ENCODE peak calls at places on chromosomes 6 and 20, in four cellular contexts. P is ovary, J is HCT116, T is fibroblast of lung. E is an unnamed sample. For H3K9me3 and H3K4me1, the result is how much of the 10 kb centered on the place peaks cover.

GRCh38 chr6:3506195-3506594 is 49.3 kb upstream of the SLC22A23 start:
- DNase-seq in J (no peak), P (no peak), T (no peak), E (no peak)

GRCh38 chr6:146146836-146147235 is 118.0 kb downstream of the GRM1 start:
- DNase-seq in T (no peak), J (no peak), P (no peak), E (no peak)

GRCh38 chr6:90294989-90295853 is 1.4 kb downstream of the BACH2 start:
- DNase-seq in J (no peak), P (peak), T (peak), E (peak)

GRCh38 chr20:48292806-48293205 is 507.5 kb upstream of the SULF2 start:
- DNase-seq in J (no peak), P (no peak), T (no peak), E (no peak)

GRCh38 chr6:37690964-37691735 is 6.5 kb downstream of the MDGA1 start:
- DNase-seq in P (no peak), T (no peak), J (no peak), E (no peak)

GRCh38 chr20:3673551-3674070 is 8.2 kb downstream of the ADAM33 start:
- DNase-seq in T (no peak), P (no peak), J (no peak), E (no peak)

GRCh38 chr6:42120895-42121865 is 21.2 kb downstream of the C6orf132 start:
- DNase-seq in J (no peak), T (peak), P (no peak), E (no peak)

GRCh38 chr6:137165375-137166246 is 7.8 kb downstream of the IL22RA2 start:
- DNase-seq in J (peak), T (no peak), P (no peak), E (peak)

GRCh38 chr20:39038495-39038894 is 76.4 kb downstream of the DHX35 start:
- DNase-seq in J (no peak), P (no peak), T (no peak), E (no peak)

GRCh38 chr6:47832386-47833080 is 50.7 kb downstream of the OPN5 start:
- DNase-seq in T (peak), J (no peak), P (no peak), E (no peak)

GRCh38 chr20:16201191-16201590 is 372.1 kb downstream of the KIF16B start:
- DNase-seq in T (no peak), J (no peak), P (no peak), E (no peak)
- H3K9me3 ChIP-seq in T (under half), J (under half), P (under half), E (under half)

GRCh38 chr20:53736757-53737403 is 143.2 kb upstream of the ZNF217 start:
- DNase-seq in P (no peak), T (no peak), J (no peak), E (no peak)
- H3K4me1 ChIP-seq in P (under half), T (under half), J (under half), E (under half)

GRCh38 chr20:63520594-63520938 is at the start of gene PPDPF:
- DNase-seq in J (no peak), T (peak), P (peak), E (peak)

GRCh38 chr20:63517376-63518309 is 2.9 kb upstream of the PPDPF start:
- DNase-seq in P (no peak), J (no peak), T (no peak), E (peak)

GRCh38 chr20:63519765-63520593 is 586 bp upstream of the PPDPF start:
- DNase-seq in T (peak), P (peak), J (no peak), E (peak)

GRCh38 chr20:63518351-63518861 is 2.2 kb upstream of the PPDPF start:
- DNase-seq in P (peak), J (no peak), T (no peak), E (peak)

GRCh38 chr20:63518946-63519764 is 1.4 kb upstream of the PPDPF start:
- DNase-seq in T (no peak), P (peak), J (no peak), E (peak)
- H3K4me3 ChIP-seq in T (peak), P (peak), J (peak), E (peak)

DNA sequence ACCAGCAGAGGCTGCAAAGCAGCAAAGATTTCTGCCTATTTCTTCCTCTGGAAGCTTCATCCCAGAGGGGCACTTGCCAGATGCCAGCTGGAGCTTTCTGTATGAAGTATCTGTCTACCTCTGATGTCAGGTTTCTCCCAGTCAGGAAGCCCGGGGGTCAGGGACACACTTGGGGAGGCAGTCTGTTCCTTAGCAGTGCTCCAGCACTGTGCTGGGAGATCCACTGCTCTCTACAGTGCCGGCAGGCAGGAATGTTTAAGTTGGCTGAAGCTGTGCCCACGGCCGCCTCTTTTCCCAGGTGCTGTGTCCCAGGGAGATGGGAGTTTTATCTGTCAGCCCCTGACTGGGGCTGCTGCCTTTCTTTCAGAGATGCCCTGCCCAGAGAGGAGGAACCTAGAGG is 631.1 kb upstream of the HTR1E start:
- DNase-seq in P (no peak), T (no peak), J (no peak), E (no peak)
- H3K9me3 ChIP-seq in P (under half), T (under half), J (under half), E (under half)

GRCh38 chr6:143222758-143223334 is 162.2 kb downstream of the AIG1 start:
- DNase-seq in T (peak), P (peak), J (no peak), E (no peak)

GRCh38 chr6:143222310-143222709 is 161.6 kb downstream of the AIG1 start:
- DNase-seq in P (no peak), T (no peak), J (no peak), E (no peak)

GRCh38 chr6:143225929-143226328 is 165.2 kb downstream of the AIG1 start:
- DNase-seq in T (no peak), P (no peak), J (no peak), E (no peak)

GRCh38 chr6:143224516-143224915 is 163.8 kb downstream of the AIG1 start:
- DNase-seq in J (no peak), P (no peak), T (no peak), E (no peak)

GRCh38 chr6:143223895-143224294 is 163.2 kb downstream of the AIG1 start:
- DNase-seq in J (no peak), P (peak), T (peak), E (peak)
- H3K4me1 ChIP-seq in J (under half), P (under half), T (under half), E (under half)

DNA sequence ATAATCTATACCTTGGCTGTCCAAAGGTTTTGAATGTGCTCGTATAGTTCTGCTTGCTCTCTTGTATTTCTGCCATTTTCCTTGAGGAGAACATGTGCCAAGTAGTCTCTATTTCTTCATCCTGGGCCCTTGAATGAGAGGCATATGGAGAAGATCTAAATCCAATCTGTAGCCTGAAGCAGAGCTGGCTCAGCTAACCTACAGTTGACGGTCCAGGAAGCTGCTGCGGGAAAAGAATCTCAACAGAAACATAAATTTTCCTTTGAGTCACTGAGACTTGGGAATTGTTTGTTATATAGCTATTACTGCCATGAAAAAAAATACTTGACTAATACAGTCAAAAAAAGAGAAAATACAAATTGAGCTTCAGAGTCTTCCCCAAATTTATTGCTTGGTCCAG is 30.1 kb upstream of the PLCB4 start:
- DNase-seq in P (no peak), T (peak), J (no peak), E (no peak)
- H3K4me3 ChIP-seq in P (no peak), T (no peak), J (no peak), E (no peak)

DNA sequence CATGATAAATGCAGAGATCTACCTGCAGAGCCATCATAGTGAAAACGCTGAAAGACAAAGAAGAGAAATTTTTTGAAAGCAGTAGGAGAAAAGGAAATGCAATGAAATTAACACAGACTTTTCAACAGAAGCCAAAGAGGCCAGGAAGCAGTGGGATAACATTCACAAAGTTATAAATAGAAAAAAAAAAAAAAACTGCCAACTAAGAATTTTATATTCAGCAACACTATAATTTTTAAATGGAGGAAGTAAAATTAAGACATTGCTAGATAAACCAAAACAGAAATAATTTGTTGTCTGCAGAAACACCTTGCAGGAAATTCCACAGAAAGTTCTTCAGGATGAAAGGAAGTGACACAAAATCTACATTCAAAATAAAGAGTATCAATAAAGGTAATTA is 591.5 kb upstream of the ID4 start:
- DNase-seq in P (no peak), J (no peak), T (no peak), E (no peak)
- H3K9me3 ChIP-seq in P (under half), J (under half), T (under half), E (under half)

GRCh38 chr6:109325400-109325801 is 56.9 kb downstream of the CD164 start:
- DNase-seq in T (no peak), P (no peak), J (no peak), E (no peak)
- H3K4me1 ChIP-seq in T (under half), P (under half), J (under half), E (under half)

DNA sequence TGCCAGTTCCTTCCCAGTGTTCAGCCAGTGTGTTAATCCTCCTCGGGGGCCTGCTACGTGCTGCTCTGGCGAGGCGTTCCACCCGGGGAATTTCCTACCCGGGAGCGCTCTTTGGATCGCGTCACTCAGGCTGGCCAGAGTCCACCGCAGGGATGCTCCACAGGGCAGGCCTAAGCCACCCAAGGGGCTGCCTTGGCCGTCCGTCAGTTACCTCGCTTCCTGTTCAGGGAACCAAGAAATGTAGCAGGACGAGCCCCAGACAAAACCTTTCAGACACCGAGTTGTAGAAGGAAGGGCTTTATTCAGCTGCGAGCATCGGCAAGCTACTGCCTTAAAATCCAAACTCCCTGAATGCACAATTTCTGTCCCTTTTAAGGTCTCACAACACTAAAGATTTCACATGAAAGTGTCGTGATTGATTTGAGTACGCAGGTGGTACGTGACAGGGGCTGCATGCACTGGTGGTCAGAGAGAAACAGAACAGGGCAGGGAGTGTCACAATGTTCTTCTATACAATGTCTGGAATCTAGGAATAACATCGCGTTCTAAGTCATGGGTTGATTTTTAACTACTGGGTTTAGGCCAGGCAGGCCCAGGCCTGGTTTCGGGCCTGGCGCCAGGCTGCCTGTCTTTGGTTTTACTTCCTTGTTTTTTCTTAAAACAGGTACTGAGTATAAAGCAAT is 15.7 kb upstream of the POU5F1 start:
- DNase-seq in P (no peak), J (no peak), T (no peak), E (peak)
- H3K4me3 ChIP-seq in P (no peak), J (no peak), T (no peak), E (peak)

GRCh38 chr6:1598433-1598832 is 11.3 kb upstream of the FOXC1 start:
- DNase-seq in P (no peak), T (no peak), J (no peak), E (no peak)
- H3K9me3 ChIP-seq in P (under half), T (under half), J (under half), E (under half)